ENCODE peak calls at places on chromosomes 7 and 10, in seven cellular contexts. V is H1, W is SK-N-SH, O is HCT116, P is HepG2, S is K562, U is GM12878. Q is an unnamed sample.

GRCh38 chr7:41420421-41420820 is 282.5 kb downstream of the INHBA start:
- DNase-seq in V (no peak), W (no peak), O (no peak), P (no peak), S (no peak), U (no peak), Q (no peak)

GRCh38 chr7:23213755-23214154 is 31.9 kb downstream of the NUP42 start:
- DNase-seq in V (no peak), W (no peak), O (no peak), P (no peak), S (no peak), U (no peak), Q (no peak)

GRCh38 chr7:84204655-84205054 is 10.1 kb upstream of the SEMA3A start:
- DNase-seq in V (no peak), W (no peak), O (no peak), P (no peak), S (no peak), U (no peak), Q (no peak)

GRCh38 chr7:75565129-75565528 is 73.0 kb downstream of the SPDYE5 start:
- DNase-seq in V (no peak), W (peak), O (no peak), P (no peak), S (no peak), U (no peak), Q (peak)

GRCh38 chr7:54788664-54789063 is 29.7 kb upstream of the SEC61G start:
- DNase-seq in V (peak), W (peak), O (peak), P (peak), S (peak), U (peak), Q (peak)

GRCh38 chr10:133459454-133460207 is 5.9 kb downstream of the SCART1 start:
- DNase-seq in V (no peak), W (no peak), O (no peak), P (no peak), S (no peak), U (no peak), Q (no peak)

GRCh38 chr10:66931949-66932343 is 6.1 kb downstream of the LRRTM3 start:
- DNase-seq in V (no peak), W (no peak), O (no peak), P (no peak), S (no peak), U (no peak), Q (no peak)

GRCh38 chr10:127911867-127912257 is 5.0 kb downstream of the PTPRE start:
- DNase-seq in V (no peak), W (no peak), O (no peak), P (no peak), S (no peak), U (no peak), Q (no peak)

GRCh38 chr10:12351447-12351846 is 2.1 kb downstream of the CAMK1D start:
- DNase-seq in V (no peak), W (no peak), O (no peak), P (no peak), S (no peak), U (no peak), Q (no peak)

GRCh38 chr10:29804025-29804852 is 169.5 kb upstream of the SVIL start:
- DNase-seq in V (no peak), W (no peak), O (peak), P (peak), S (no peak), U (no peak), Q (no peak)

GRCh38 chr7:119640861-119641260 is 632.1 kb upstream of the KCND2 start:
- DNase-seq in V (no peak), W (no peak), O (no peak), P (no peak), S (peak), U (no peak), Q (no peak)

GRCh38 chr10:75159519-75159918 is 48.1 kb downstream of the SAMD8 start:
- DNase-seq in V (no peak), W (no peak), O (no peak), P (no peak), S (no peak), U (no peak), Q (no peak)

GRCh38 chr7:15686209-15686956 is at the start of gene MEOX2:
- DNase-seq in V (no peak), W (peak), O (no peak), P (no peak), S (no peak), U (no peak), Q (peak)

GRCh38 chr7:6360841-6361240 is 86.9 kb downstream of the DAGLB start:
- DNase-seq in V (no peak), W (no peak), O (no peak), P (peak), S (peak), U (no peak), Q (no peak)

GRCh38 chr10:69861251-69862240 is 59.8 kb downstream of the COL13A1 start:
- DNase-seq in V (no peak), W (no peak), O (peak), P (peak), S (peak), U (no peak), Q (peak)

GRCh38 chr10:61992683-61993629 is 91.5 kb downstream of the ARID5B start:
- DNase-seq in V (no peak), W (peak), O (no peak), P (no peak), S (no peak), U (peak), Q (no peak)

GRCh38 chr10:72158174-72158573 is 57.6 kb upstream of the ANAPC16 start:
- DNase-seq in V (no peak), W (no peak), O (no peak), P (no peak), S (no peak), U (no peak), Q (no peak)

GRCh38 chr7:99860281-99861127 is 16.3 kb downstream of the OR2AE1 start:
- DNase-seq in V (no peak), W (no peak), O (no peak), P (peak), S (no peak), U (no peak), Q (peak)

DNA sequence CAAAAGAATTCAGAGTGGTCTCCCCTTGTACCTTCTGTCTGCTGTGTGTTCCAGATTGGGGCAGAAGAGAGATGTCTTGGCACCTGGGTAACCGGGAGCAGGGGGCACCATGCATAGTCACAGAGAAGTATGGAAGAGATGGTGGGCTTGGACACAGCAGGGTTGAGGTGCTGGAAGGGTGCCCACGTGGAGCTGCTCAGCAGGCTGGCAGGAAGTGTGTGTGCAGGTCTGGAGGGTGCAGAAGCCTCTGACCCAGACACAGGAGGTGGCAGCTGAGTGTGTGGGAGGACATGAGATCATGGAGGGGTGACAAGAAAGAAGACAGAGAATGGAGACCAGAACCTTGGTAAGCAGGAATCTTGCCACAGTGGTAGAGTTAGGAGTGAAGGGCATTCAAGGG is 42.3 kb upstream of the DUSP5 start:
- DNase-seq in V (no peak), W (no peak), O (no peak), P (no peak), S (no peak), U (no peak), Q (no peak)
- TF ChIP-seq JUND in V (no peak), W (no peak), O (no peak), P (no peak), S (no peak), U (no peak), Q (no peak)

DNA sequence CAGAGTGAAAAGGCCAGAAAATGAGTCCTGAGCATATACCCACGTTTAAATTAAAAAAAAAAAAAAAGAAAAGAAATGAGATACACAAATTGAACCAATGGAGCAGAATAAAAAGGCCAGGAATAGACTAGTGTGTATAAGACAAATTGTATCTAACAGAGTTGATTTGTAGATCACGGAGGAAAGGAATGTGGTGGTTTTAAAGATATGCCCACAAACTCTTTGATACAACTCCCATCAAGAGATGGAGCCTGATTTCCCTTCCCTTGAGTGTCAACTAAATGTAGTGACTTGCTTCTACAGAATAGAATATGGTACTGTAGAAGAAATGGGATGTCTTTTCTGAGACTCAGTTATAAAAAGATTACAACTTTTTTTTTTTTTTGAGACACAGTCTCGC is 10.4 kb downstream of the SYPL1 start:
- DNase-seq in V (no peak), W (no peak), O (no peak), P (no peak), S (no peak), U (no peak), Q (no peak)
- TF ChIP-seq JUND in V (no peak), W (no peak), O (no peak), P (no peak), S (no peak), U (no peak), Q (no peak)

GRCh38 chr10:6185039-6185716 is 17.6 kb upstream of the PFKFB3 start:
- DNase-seq in V (no peak), W (peak), O (no peak), P (no peak), S (no peak), U (no peak), Q (no peak)
- TF ChIP-seq JUND in V (no peak), W (no peak), O (no peak), P (no peak), S (no peak), U (no peak), Q (no peak)

GRCh38 chr7:155798673-155799439 is 13.4 kb downstream of the SHH start:
- DNase-seq in V (no peak), W (peak), O (no peak), P (no peak), S (no peak), U (no peak), Q (no peak)

GRCh38 chr7:155795401-155795800 is 16.9 kb downstream of the SHH start:
- DNase-seq in V (no peak), W (peak), O (no peak), P (no peak), S (no peak), U (no peak), Q (no peak)

GRCh38 chr7:155797262-155798250 is 14.7 kb downstream of the SHH start:
- DNase-seq in V (no peak), W (no peak), O (no peak), P (no peak), S (no peak), U (no peak), Q (no peak)

GRCh38 chr7:155795951-155796350 is 16.3 kb downstream of the SHH start:
- DNase-seq in V (no peak), W (peak), O (no peak), P (no peak), S (no peak), U (no peak), Q (no peak)

GRCh38 chr7:155796381-155797261 is 15.6 kb downstream of the SHH start:
- DNase-seq in V (no peak), W (peak), O (no peak), P (no peak), S (peak), U (no peak), Q (peak)
- TF ChIP-seq JUND in V (no peak), W (no peak), O (no peak), P (no peak), S (peak), U (no peak), Q (no peak)

GRCh38 chr7:98617051-98617959 is at the start of gene NPTX2:
- DNase-seq in V (no peak), W (peak), O (no peak), P (no peak), S (no peak), U (no peak), Q (no peak)
- TF ChIP-seq JUND in V (no peak), W (no peak), O (no peak), P (no peak), S (no peak), U (no peak), Q (no peak)

DNA sequence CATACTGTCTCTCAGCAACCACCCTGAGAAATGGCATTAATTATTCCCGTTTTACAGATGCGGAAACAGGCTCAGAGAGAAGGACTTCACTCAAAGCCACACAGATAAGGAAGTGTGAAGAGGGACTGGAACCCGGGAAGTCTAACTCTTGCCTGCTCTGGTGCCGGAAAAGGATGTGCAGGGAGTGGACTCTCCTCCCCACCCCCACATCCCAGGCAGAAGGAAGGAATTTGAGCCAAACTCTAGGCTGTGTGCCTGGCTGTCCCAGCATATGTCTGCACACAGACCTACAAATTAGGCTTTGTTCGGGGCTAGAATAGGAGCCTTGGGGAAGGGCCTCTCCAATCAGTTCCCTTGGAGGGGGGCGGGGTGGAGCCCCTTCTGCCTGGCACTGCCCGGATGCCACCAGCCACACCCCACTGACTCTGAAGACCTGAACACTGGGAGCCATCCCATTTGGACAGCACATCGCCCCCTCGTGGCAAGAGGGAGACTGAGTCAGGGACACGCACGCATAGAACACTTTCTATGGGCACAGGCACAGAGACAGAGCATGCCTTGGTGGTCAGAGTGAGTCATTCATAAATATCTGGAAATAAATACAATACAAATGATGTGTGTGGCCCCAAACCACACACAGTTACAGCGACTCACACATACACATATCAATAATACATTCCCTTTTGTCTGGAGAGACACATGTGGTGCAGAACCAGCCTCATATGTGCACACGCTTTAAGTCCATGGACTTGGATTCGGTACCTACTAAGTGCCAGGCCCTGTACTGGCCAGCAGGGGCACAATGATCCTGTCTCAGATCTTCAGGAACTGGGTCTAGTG is 13.1 kb downstream of the LZTS2 start:
- DNase-seq in V (no peak), W (peak), O (peak), P (peak), S (peak), U (peak), Q (peak)
- TF ChIP-seq JUND in V (no peak), W (no peak), O (no peak), P (no peak), S (peak), U (peak), Q (no peak)

DNA sequence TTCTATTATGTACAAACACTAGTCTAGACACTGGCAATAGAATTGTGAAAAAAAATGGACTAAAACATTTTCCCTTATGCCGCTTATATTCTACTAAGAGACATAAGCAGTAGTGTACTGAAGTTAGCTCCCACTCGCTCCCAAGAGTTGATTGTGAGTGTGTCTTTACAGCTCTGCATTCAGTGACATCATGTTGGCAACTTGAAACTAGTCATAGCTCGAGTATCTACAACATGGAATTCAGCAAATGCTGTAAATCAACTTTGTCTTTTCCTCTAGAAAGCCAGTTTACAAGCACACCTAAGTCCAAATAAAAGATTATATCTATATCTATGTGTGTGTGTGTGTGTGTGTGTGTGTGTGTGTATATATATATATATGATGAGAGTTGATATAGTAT is 58.8 kb upstream of the MAGI2 start:
- DNase-seq in V (no peak), W (no peak), O (no peak), P (no peak), S (no peak), U (no peak), Q (no peak)
- TF ChIP-seq JUND in V (no peak), W (no peak), O (no peak), P (no peak), S (no peak), U (no peak), Q (no peak)

GRCh38 chr7:28908775-28909174 is 49.4 kb downstream of the TRIL start:
- DNase-seq in V (no peak), W (no peak), O (no peak), P (no peak), S (no peak), U (no peak), Q (no peak)

GRCh38 chr7:28903779-28904538 is 54.2 kb downstream of the TRIL start:
- DNase-seq in V (no peak), W (no peak), O (no peak), P (no peak), S (no peak), U (no peak), Q (no peak)

GRCh38 chr7:28900311-28900710 is 57.8 kb downstream of the TRIL start:
- DNase-seq in V (no peak), W (no peak), O (no peak), P (no peak), S (no peak), U (no peak), Q (no peak)

DNA sequence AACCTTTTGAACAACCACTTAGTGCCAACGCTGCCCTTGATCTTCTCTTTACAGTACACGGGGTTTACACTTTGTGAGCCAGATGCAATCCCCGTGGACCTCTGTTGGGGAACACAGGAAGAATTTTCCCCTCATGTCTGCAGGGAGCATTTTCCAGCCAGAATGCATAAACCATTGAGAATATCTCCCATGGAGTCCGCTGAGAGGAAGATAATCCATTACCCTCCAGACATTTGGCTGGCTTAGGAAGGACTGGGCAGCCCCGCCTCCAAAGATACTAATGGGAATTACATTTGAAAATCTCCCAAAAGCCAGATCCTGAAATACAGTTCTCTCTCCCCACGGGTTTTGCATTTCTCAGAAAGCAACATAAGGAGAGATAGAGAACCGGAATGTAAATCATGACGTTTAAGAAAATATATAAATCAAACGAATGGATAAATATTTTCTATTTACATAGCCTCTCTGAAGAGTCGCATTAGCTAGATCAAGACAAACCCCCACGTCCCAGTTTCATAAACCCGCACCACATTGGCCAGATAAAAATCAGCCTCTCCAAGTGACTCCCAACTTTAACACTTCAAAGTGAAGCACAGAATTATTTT is 53.5 kb downstream of the TRIL start:
- DNase-seq in V (no peak), W (peak), O (no peak), P (no peak), S (no peak), U (no peak), Q (no peak)
- TF ChIP-seq JUND in V (no peak), W (no peak), O (no peak), P (no peak), S (no peak), U (no peak), Q (no peak)

GRCh38 chr10:16811765-16812164 is 5.5 kb downstream of the RSU1 start:
- DNase-seq in V (no peak), W (no peak), O (no peak), P (no peak), S (no peak), U (no peak), Q (no peak)

GRCh38 chr10:16804123-16804522 is 13.1 kb downstream of the RSU1 start:
- DNase-seq in V (no peak), W (no peak), O (no peak), P (no peak), S (no peak), U (no peak), Q (no peak)

GRCh38 chr10:16811292-16811691 is 5.9 kb downstream of the RSU1 start:
- DNase-seq in V (no peak), W (no peak), O (no peak), P (no peak), S (no peak), U (no peak), Q (no peak)

GRCh38 chr10:16814081-16814480 is 3.1 kb downstream of the RSU1 start:
- DNase-seq in V (no peak), W (no peak), O (no peak), P (no peak), S (no peak), U (no peak), Q (no peak)

GRCh38 chr10:16809074-16809718 is 8.0 kb downstream of the RSU1 start:
- DNase-seq in V (no peak), W (peak), O (peak), P (peak), S (peak), U (no peak), Q (peak)
- TF ChIP-seq JUND in V (no peak), W (no peak), O (no peak), P (no peak), S (no peak), U (no peak), Q (no peak)

GRCh38 chr10:131573256-131574215 is 262.0 kb upstream of the TCERG1L start:
- DNase-seq in V (no peak), W (no peak), O (no peak), P (no peak), S (no peak), U (no peak), Q (no peak)
- TF ChIP-seq JUND in V (no peak), W (no peak), O (no peak), P (no peak), S (no peak), U (no peak), Q (no peak)